ENCODE peak calls at places on chromosomes 13 and 19, in six cellular contexts. One of them, this sample, is unnamed.

GRCh38 chr13:38398810-38399493 is 49.3 kb downstream of the UFM1 start:
- DNase-seq in GM23338: no peak
- DNase-seq in H9: no peak
- DNase-seq in dorsolateral prefrontal cortex: no peak
- DNase-seq in tibial nerve: no peak
- DNase-seq in GM13977: no peak
- DNase-seq in this sample: no peak

GRCh38 chr19:31448221-31448657 is 99.0 kb upstream of the TSHZ3 start:
- DNase-seq in GM13977: no peak
- DNase-seq in dorsolateral prefrontal cortex: no peak
- DNase-seq in GM23338: no peak
- DNase-seq in H9: no peak
- DNase-seq in tibial nerve: peak; percentile 15
- DNase-seq in this sample: no peak

GRCh38 chr13:39786091-39786490 is 130.6 kb downstream of the COG6 start:
- DNase-seq in GM13977: no peak
- DNase-seq in GM23338: no peak
- DNase-seq in H9: no peak
- DNase-seq in dorsolateral prefrontal cortex: no peak
- DNase-seq in tibial nerve: no peak
- DNase-seq in this sample: no peak

GRCh38 chr13:52374873-52375411 is 31.0 kb downstream of the THSD1 start:
- DNase-seq in GM23338: no peak
- DNase-seq in dorsolateral prefrontal cortex: no peak
- DNase-seq in tibial nerve: no peak
- DNase-seq in GM13977: no peak
- DNase-seq in H9: no peak
- DNase-seq in this sample: no peak

GRCh38 chr19:47110521-47111080 is 3.0 kb downstream of the ZC3H4 start:
- DNase-seq in GM13977: no peak
- DNase-seq in H9: no peak
- DNase-seq in dorsolateral prefrontal cortex: no peak
- DNase-seq in tibial nerve: no peak
- DNase-seq in GM23338: no peak
- DNase-seq in this sample: no peak

GRCh38 chr19:49098795-49099194 is 13.5 kb downstream of the SNRNP70 start:
- DNase-seq in dorsolateral prefrontal cortex: no peak
- DNase-seq in tibial nerve: no peak
- DNase-seq in GM23338: no peak
- DNase-seq in GM13977: no peak
- DNase-seq in H9: no peak
- DNase-seq in this sample: no peak

GRCh38 chr13:58087566-58087965 is 456.0 kb downstream of the PCDH17 start:
- DNase-seq in GM23338: peak; percentile 4
- DNase-seq in H9: no peak
- DNase-seq in tibial nerve: no peak
- DNase-seq in GM13977: no peak
- DNase-seq in dorsolateral prefrontal cortex: no peak
- DNase-seq in this sample: no peak

GRCh38 chr19:56973713-56974553 is 133.4 kb upstream of the PEG3 start:
- DNase-seq in GM13977: no peak
- DNase-seq in H9: no peak
- DNase-seq in tibial nerve: no peak
- DNase-seq in GM23338: no peak
- DNase-seq in dorsolateral prefrontal cortex: no peak
- DNase-seq in this sample: no peak

GRCh38 chr19:2791876-2792275 is 6.6 kb downstream of the THOP1 start:
- DNase-seq in H9: no peak
- DNase-seq in dorsolateral prefrontal cortex: no peak
- DNase-seq in GM23338: no peak
- DNase-seq in GM13977: no peak
- DNase-seq in tibial nerve: no peak
- DNase-seq in this sample: no peak

GRCh38 chr19:38035515-38036495 is 128.8 kb downstream of the SIPA1L3 start:
- DNase-seq in GM23338: no peak
- DNase-seq in H9: no peak
- DNase-seq in tibial nerve: no peak
- DNase-seq in dorsolateral prefrontal cortex: no peak
- DNase-seq in GM13977: no peak
- DNase-seq in this sample: no peak

GRCh38 chr13:49776871-49777270 is 15.6 kb downstream of the KPNA3 start:
- DNase-seq in GM13977: no peak
- DNase-seq in H9: no peak
- DNase-seq in tibial nerve: no peak
- DNase-seq in dorsolateral prefrontal cortex: no peak
- DNase-seq in GM23338: no peak
- DNase-seq in this sample: no peak

GRCh38 chr19:50909240-50910070 is 1.7 kb downstream of the KLK4 start:
- DNase-seq in GM13977: peak; percentile 92
- DNase-seq in GM23338: peak; percentile 99
- DNase-seq in tibial nerve: peak; percentile 31
- DNase-seq in dorsolateral prefrontal cortex: no peak
- DNase-seq in H9: peak; percentile 100
- DNase-seq in this sample: peak; percentile 94

GRCh38 chr13:99758465-99759162 is 213.0 kb downstream of the ZIC5 start:
- DNase-seq in GM13977: no peak
- DNase-seq in dorsolateral prefrontal cortex: no peak
- DNase-seq in tibial nerve: no peak
- DNase-seq in H9: no peak
- DNase-seq in GM23338: no peak
- DNase-seq in this sample: no peak

GRCh38 chr13:44044544-44045178 is 165.0 kb downstream of the LACC1 start:
- DNase-seq in tibial nerve: no peak
- DNase-seq in GM23338: no peak
- DNase-seq in GM13977: no peak
- DNase-seq in dorsolateral prefrontal cortex: no peak
- DNase-seq in H9: no peak
- DNase-seq in this sample: no peak

GRCh38 chr13:37289212-37289935 is 183.9 kb upstream of the CSNK1A1L start:
- DNase-seq in tibial nerve: no peak
- DNase-seq in dorsolateral prefrontal cortex: no peak
- DNase-seq in GM13977: no peak
- DNase-seq in H9: no peak
- DNase-seq in GM23338: no peak
- DNase-seq in this sample: no peak

GRCh38 chr13:99022953-99023352 is 45.1 kb upstream of the DOCK9 start:
- DNase-seq in tibial nerve: no peak
- DNase-seq in GM23338: no peak
- DNase-seq in dorsolateral prefrontal cortex: no peak
- DNase-seq in GM13977: no peak
- DNase-seq in H9: no peak
- DNase-seq in this sample: no peak

GRCh38 chr13:42102961-42103688 is 54.7 kb downstream of the DGKH start:
- DNase-seq in GM13977: no peak
- DNase-seq in tibial nerve: no peak
- DNase-seq in dorsolateral prefrontal cortex: no peak
- DNase-seq in H9: no peak
- DNase-seq in GM23338: no peak
- DNase-seq in this sample: no peak

GRCh38 chr13:30857018-30857417 is 49.1 kb upstream of the MEDAG start:
- DNase-seq in H9: no peak
- DNase-seq in GM23338: no peak
- DNase-seq in GM13977: no peak
- DNase-seq in tibial nerve: no peak
- DNase-seq in dorsolateral prefrontal cortex: no peak
- DNase-seq in this sample: no peak

GRCh38 chr13:33846306-33847062 is 28.5 kb downstream of the RFC3 start:
- DNase-seq in GM13977: no peak
- DNase-seq in dorsolateral prefrontal cortex: no peak
- DNase-seq in tibial nerve: no peak
- DNase-seq in GM23338: no peak
- DNase-seq in H9: no peak
- DNase-seq in this sample: no peak

GRCh38 chr19:18596752-18597157 is 8.2 kb downstream of the REX1BD start:
- DNase-seq in dorsolateral prefrontal cortex: no peak
- DNase-seq in GM23338: peak; percentile 87
- DNase-seq in H9: peak; percentile 92
- DNase-seq in tibial nerve: no peak
- DNase-seq in GM13977: peak; percentile 51
- DNase-seq in this sample: peak; percentile 67

GRCh38 chr19:23799321-23799720 is 40.6 kb upstream of the ZNF681 start:
- DNase-seq in H9: no peak
- DNase-seq in dorsolateral prefrontal cortex: no peak
- DNase-seq in GM13977: no peak
- DNase-seq in GM23338: no peak
- DNase-seq in tibial nerve: no peak
- DNase-seq in this sample: no peak

GRCh38 chr19:41299755-41300089 is 10.2 kb upstream of the CCDC97 start:
- DNase-seq in GM13977: no peak
- DNase-seq in dorsolateral prefrontal cortex: no peak
- DNase-seq in GM23338: no peak
- DNase-seq in tibial nerve: peak; percentile 41
- DNase-seq in H9: no peak
- DNase-seq in this sample: no peak

GRCh38 chr13:49063526-49063925 is 87.8 kb downstream of the FNDC3A start:
- DNase-seq in GM13977: no peak
- DNase-seq in dorsolateral prefrontal cortex: no peak
- DNase-seq in tibial nerve: no peak
- DNase-seq in H9: no peak
- DNase-seq in GM23338: no peak
- DNase-seq in this sample: no peak

GRCh38 chr13:44219808-44220544 is 153.6 kb upstream of the SERP2 start:
- DNase-seq in dorsolateral prefrontal cortex: no peak
- DNase-seq in GM13977: no peak
- DNase-seq in H9: no peak
- DNase-seq in tibial nerve: no peak
- DNase-seq in GM23338: no peak
- DNase-seq in this sample: no peak

GRCh38 chr19:3785938-3786824 is at the start of gene MATK:
- DNase-seq in tibial nerve: no peak
- DNase-seq in dorsolateral prefrontal cortex: peak; percentile 50
- DNase-seq in GM13977: peak; percentile 76
- DNase-seq in GM23338: peak; percentile 74
- DNase-seq in H9: no peak
- DNase-seq in this sample: peak; percentile 74

GRCh38 chr19:39582442-39582841 is 19.9 kb upstream of the LGALS13 start:
- DNase-seq in GM23338: no peak
- DNase-seq in GM13977: no peak
- DNase-seq in dorsolateral prefrontal cortex: no peak
- DNase-seq in H9: no peak
- DNase-seq in tibial nerve: no peak
- DNase-seq in this sample: no peak

GRCh38 chr13:110564472-110564985 is 3.0 kb upstream of the RAB20 start:
- DNase-seq in GM23338: no peak
- DNase-seq in dorsolateral prefrontal cortex: peak; percentile 4
- DNase-seq in tibial nerve: no peak
- DNase-seq in H9: no peak
- DNase-seq in GM13977: no peak
- DNase-seq in this sample: no peak

GRCh38 chr13:65093352-65093751 is 2136.8 kb downstream of the PCDH9 start:
- DNase-seq in tibial nerve: no peak
- DNase-seq in H9: no peak
- DNase-seq in dorsolateral prefrontal cortex: no peak
- DNase-seq in GM13977: no peak
- DNase-seq in GM23338: no peak
- DNase-seq in this sample: no peak

GRCh38 chr13:65085977-65086376 is 2144.2 kb downstream of the PCDH9 start:
- DNase-seq in tibial nerve: no peak
- DNase-seq in dorsolateral prefrontal cortex: no peak
- DNase-seq in GM13977: no peak
- DNase-seq in GM23338: no peak
- DNase-seq in H9: no peak
- DNase-seq in this sample: no peak

GRCh38 chr13:65095118-65095517 is 2135.0 kb downstream of the PCDH9 start:
- DNase-seq in H9: no peak
- DNase-seq in GM13977: no peak
- DNase-seq in dorsolateral prefrontal cortex: no peak
- DNase-seq in GM23338: no peak
- DNase-seq in tibial nerve: no peak
- DNase-seq in this sample: no peak

GRCh38 chr13:65091031-65091430 is 2139.1 kb downstream of the PCDH9 start:
- DNase-seq in dorsolateral prefrontal cortex: no peak
- DNase-seq in GM13977: no peak
- DNase-seq in GM23338: no peak
- DNase-seq in tibial nerve: no peak
- DNase-seq in H9: no peak
- DNase-seq in this sample: no peak

DNA sequence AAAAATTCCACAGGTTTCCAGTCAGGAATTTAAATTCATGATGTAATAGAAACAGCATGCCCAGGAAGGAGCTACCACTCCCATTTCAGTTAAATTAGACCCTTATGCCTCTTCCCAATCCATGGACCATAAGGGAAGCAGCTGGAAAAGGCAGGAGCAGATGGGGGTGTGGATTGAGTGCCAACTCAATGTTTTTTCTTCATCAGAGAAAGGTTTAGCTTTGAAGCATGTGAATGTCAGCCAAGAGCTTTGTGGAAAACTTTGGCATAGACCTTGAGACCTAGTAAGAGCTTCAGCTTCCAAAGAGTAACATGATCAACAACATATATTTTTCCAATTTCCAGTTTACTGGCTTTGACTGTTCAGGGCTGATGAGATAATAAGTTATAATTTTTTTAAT is 2139.9 kb downstream of the PCDH9 start:
- DNase-seq in dorsolateral prefrontal cortex: no peak
- DNase-seq in H9: no peak
- DNase-seq in GM23338: no peak
- DNase-seq in GM13977: no peak
- DNase-seq in tibial nerve: no peak
- DNase-seq in this sample: no peak
- TF ChIP-seq CTCF in dorsolateral prefrontal cortex: no peak
- TF ChIP-seq CTCF in H9: no peak
- TF ChIP-seq CTCF in GM23338: no peak
- TF ChIP-seq CTCF in GM13977: no peak
- TF ChIP-seq CTCF in tibial nerve: no peak
- TF ChIP-seq CTCF in this sample: no peak

DNA sequence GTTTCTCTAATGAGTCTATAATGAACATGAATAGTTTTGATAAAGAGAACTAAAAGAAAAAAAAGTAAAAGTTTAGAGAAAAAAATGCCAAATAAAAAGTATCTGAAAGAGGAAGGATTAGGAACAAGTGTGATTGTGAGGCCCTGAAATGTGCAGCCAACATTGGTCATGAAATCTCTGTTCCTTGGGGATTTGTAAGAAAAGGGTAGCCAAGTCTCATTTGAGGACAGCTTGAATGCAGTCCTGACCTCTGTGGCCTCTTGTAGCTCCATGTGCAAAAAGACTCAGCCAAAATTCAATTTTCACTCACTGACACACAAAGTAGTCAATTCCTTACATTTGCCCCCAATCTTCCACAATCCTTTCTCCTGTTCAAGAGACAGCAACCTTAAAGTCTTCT is 167.9 kb downstream of the KLF12 start:
- DNase-seq in GM23338: no peak
- DNase-seq in tibial nerve: no peak
- DNase-seq in GM13977: no peak
- DNase-seq in H9: no peak
- DNase-seq in dorsolateral prefrontal cortex: no peak
- DNase-seq in this sample: no peak
- TF ChIP-seq CTCF in GM23338: no peak
- TF ChIP-seq CTCF in tibial nerve: no peak
- TF ChIP-seq CTCF in GM13977: no peak
- TF ChIP-seq CTCF in H9: no peak
- TF ChIP-seq CTCF in dorsolateral prefrontal cortex: no peak
- TF ChIP-seq CTCF in this sample: no peak

GRCh38 chr19:13260883-13261653 is 110.9 kb downstream of the IER2 start:
- DNase-seq in GM13977: peak; percentile 87
- DNase-seq in GM23338: no peak
- DNase-seq in tibial nerve: no peak
- DNase-seq in dorsolateral prefrontal cortex: no peak
- DNase-seq in H9: no peak
- DNase-seq in this sample: peak; percentile 82
- TF ChIP-seq CTCF in GM13977: no peak
- TF ChIP-seq CTCF in GM23338: no peak
- TF ChIP-seq CTCF in tibial nerve: no peak
- TF ChIP-seq CTCF in dorsolateral prefrontal cortex: no peak
- TF ChIP-seq CTCF in H9: no peak
- TF ChIP-seq CTCF in this sample: no peak

GRCh38 chr19:33373701-33374405 is at the start of gene CEBPG:
- DNase-seq in dorsolateral prefrontal cortex: no peak
- DNase-seq in GM23338: peak; percentile 63
- DNase-seq in tibial nerve: no peak
- DNase-seq in H9: no peak
- DNase-seq in GM13977: peak; percentile 87
- DNase-seq in this sample: peak; percentile 80
- TF ChIP-seq CTCF in dorsolateral prefrontal cortex: peak; percentile 1
- TF ChIP-seq CTCF in GM23338: peak; percentile 24
- TF ChIP-seq CTCF in tibial nerve: no peak
- TF ChIP-seq CTCF in H9: peak; percentile 40
- TF ChIP-seq CTCF in GM13977: peak; percentile 14
- TF ChIP-seq CTCF in this sample: peak; percentile 12